ENCODE peak calls at places on chromosomes 7 and 10, in nine cellular contexts. F is trophoblast cell; J is stimulated activated CD4-positive, alpha-beta T cell treated with anti-CD3 and anti-CD28 coated beads, Interleukin-1b, Interleukin-23, amount 100 ng/mL, for 24 hours; U is naive thymus-derived CD8-positive, alpha-beta T cell; O is esophagus squamous epithelium; C is memory B cell; W is cardiac fibroblast; P is NCI-H1092; G is activated CD4-positive, alpha-beta T cell treated with anti-CD3 and anti-CD28 coated beads for 4 hours. R is an unnamed sample.

GRCh38 chr7:73899731-73900142 is 38.8 kb downstream of the TMEM270 start:
- DNase-seq in U (no peak), F (peak), C (no peak), O (no peak), J (no peak), G (no peak), P (no peak), W (peak), R (peak)

GRCh38 chr7:33973235-33974015 is 68.1 kb downstream of the BMPER start:
- DNase-seq in C (no peak), F (peak), P (no peak), J (no peak), U (no peak), O (no peak), W (no peak), G (no peak), R (no peak)

GRCh38 chr7:409344-410281 is 110.0 kb downstream of the PDGFA start:
- DNase-seq in W (no peak), G (no peak), P (no peak), U (no peak), C (no peak), F (no peak), J (no peak), O (no peak), R (no peak)

GRCh38 chr7:132516042-132516840 is 60.0 kb downstream of the PLXNA4 start:
- DNase-seq in O (no peak), J (no peak), U (no peak), C (no peak), W (peak), F (peak), P (no peak), G (no peak), R (no peak)

GRCh38 chr10:1657500-1657899 is 79.8 kb downstream of the ADARB2 start:
- DNase-seq in J (no peak), G (no peak), U (no peak), O (no peak), F (no peak), C (no peak), W (no peak), P (no peak), R (no peak)

GRCh38 chr7:95963446-95963990 is 191.2 kb downstream of the DYNC1I1 start:
- DNase-seq in G (no peak), W (peak), F (no peak), P (no peak), O (no peak), J (no peak), C (no peak), U (no peak), R (no peak)

GRCh38 chr10:110007171-110007700 is 548 bp upstream of the ADD3 start:
- DNase-seq in C (no peak), O (peak), P (no peak), G (peak), F (peak), W (peak), J (peak), U (no peak), R (peak)

GRCh38 chr10:102682981-102683380 is 31.2 kb downstream of the ARL3 start:
- DNase-seq in G (no peak), U (no peak), W (no peak), J (no peak), C (no peak), F (no peak), P (no peak), O (no peak), R (no peak)

GRCh38 chr7:27210441-27211083 is 10.7 kb upstream of the HOXA13 start:
- DNase-seq in U (no peak), W (peak), F (peak), G (no peak), J (no peak), P (peak), O (no peak), C (no peak), R (no peak)

GRCh38 chr7:115631782-115632181 is 398.8 kb downstream of the TFEC start:
- DNase-seq in W (peak), J (no peak), C (no peak), P (no peak), O (no peak), F (no peak), G (no peak), U (no peak), R (no peak)

GRCh38 chr7:81462672-81463071 is 307.2 kb downstream of the HGF start:
- DNase-seq in W (peak), J (no peak), C (no peak), U (no peak), O (no peak), F (no peak), G (no peak), P (no peak), R (no peak)

GRCh38 chr10:1230138-1230537 is 174.0 kb downstream of the WDR37 start:
- DNase-seq in P (no peak), W (no peak), G (no peak), C (no peak), J (no peak), U (no peak), F (no peak), O (no peak), R (no peak)

GRCh38 chr7:68929712-68930395 is 668.4 kb upstream of the AUTS2 start:
- DNase-seq in C (no peak), F (no peak), J (no peak), U (no peak), P (no peak), O (no peak), G (no peak), W (peak), R (no peak)

GRCh38 chr7:69256634-69257081 is 341.6 kb upstream of the AUTS2 start:
- DNase-seq in P (no peak), G (no peak), W (no peak), F (peak), O (no peak), J (no peak), C (no peak), U (no peak), R (peak)

GRCh38 chr10:77268721-77269120 is 368.9 kb downstream of the KCNMA1 start:
- DNase-seq in O (no peak), U (no peak), F (no peak), J (no peak), C (no peak), W (no peak), G (no peak), P (no peak), R (no peak)

GRCh38 chr7:117230276-117231046 is 92.4 kb downstream of the WNT2 start:
- DNase-seq in C (no peak), P (no peak), F (peak), G (no peak), W (peak), U (no peak), O (no peak), J (no peak), R (no peak)

GRCh38 chr10:13048762-13049161 is 47.2 kb upstream of the CCDC3 start:
- DNase-seq in G (no peak), C (no peak), P (no peak), W (no peak), F (no peak), O (no peak), U (no peak), J (no peak), R (no peak)

GRCh38 chr7:57207836-57208235 is 75.6 kb upstream of the ZNF479 start:
- DNase-seq in C (no peak), O (no peak), F (no peak), G (no peak), W (no peak), U (no peak), J (no peak), P (no peak), R (no peak)